ENCODE peak calls at places on chromosomes 12 and 14, in five cellular contexts. P is CD4-positive, alpha-beta T cell; M is hepatocyte; F is tibial nerve; U is HL-60. J is an unnamed sample.

GRCh38 chr12:90995041-90995440 is 9.7 kb downstream of the EPYC start:
- DNase-seq in U (no peak), P (no peak), F (no peak), M (no peak), J (no peak)

GRCh38 chr12:112974904-112975303 is 3.4 kb upstream of the OAS2 start:
- DNase-seq in F (no peak), P (no peak), M (no peak), U (no peak), J (no peak)

GRCh38 chr12:14811486-14811885 is 2.5 kb downstream of the SMCO3 start:
- DNase-seq in F (no peak), P (no peak), U (no peak), M (no peak), J (no peak)

GRCh38 chr14:95136631-95137030 is 20.7 kb downstream of the DICER1 start:
- DNase-seq in P (no peak), U (no peak), F (no peak), M (no peak), J (no peak)

GRCh38 chr14:102280376-102280962 is 24.5 kb downstream of the MOK start:
- DNase-seq in M (no peak), P (no peak), F (no peak), U (no peak), J (peak; percentile 89)

GRCh38 chr12:111444314-111444705 is 38.6 kb downstream of the SH2B3 start:
- DNase-seq in M (no peak), U (no peak), F (no peak), P (no peak), J (no peak)

GRCh38 chr14:74841230-74842207 is 34.4 kb downstream of the PROX2 start:
- DNase-seq in P (no peak), M (no peak), U (peak; percentile 54), F (no peak), J (no peak)

GRCh38 chr12:29735604-29736003 is 48.1 kb downstream of the TMTC1 start:
- DNase-seq in U (no peak), P (no peak), F (no peak), M (no peak), J (no peak)

GRCh38 chr14:92144708-92145107 is 22.9 kb downstream of the CPSF2 start:
- DNase-seq in F (no peak), M (no peak), U (no peak), P (no peak), J (no peak)

GRCh38 chr12:29546000-29546399 is 48.5 kb upstream of the OVCH1 start:
- DNase-seq in F (no peak), M (no peak), P (no peak), U (no peak), J (no peak)

GRCh38 chr12:3173008-3173553 is 95.9 kb downstream of the TSPAN9 start:
- DNase-seq in U (no peak), F (no peak), M (no peak), P (no peak), J (no peak)

GRCh38 chr14:57182760-57183503 is 85.8 kb downstream of the EXOC5 start:
- DNase-seq in M (peak; percentile 18), F (no peak), U (no peak), P (no peak), J (peak; percentile 16)

GRCh38 chr12:22100952-22101748 is 55.1 kb downstream of the CMAS start:
- DNase-seq in P (no peak), F (peak; percentile 67), U (peak; percentile 71), M (peak; percentile 57), J (no peak)

GRCh38 chr14:64801800-64802199 is 77.9 kb downstream of the SPTB start:
- DNase-seq in U (no peak), F (no peak), M (no peak), P (no peak), J (no peak)

GRCh38 chr14:59358774-59359173 is 106.4 kb downstream of the GPR135 start:
- DNase-seq in F (no peak), M (no peak), P (no peak), U (no peak), J (no peak)

GRCh38 chr14:59358105-59358504 is 107.1 kb downstream of the GPR135 start:
- DNase-seq in M (peak; percentile 18), F (peak; percentile 36), P (no peak), U (peak; percentile 72), J (peak; percentile 84)

GRCh38 chr14:59360923-59361794 is 104.0 kb downstream of the GPR135 start:
- DNase-seq in P (no peak), F (peak; percentile 63), M (peak; percentile 80), U (peak; percentile 94), J (peak; percentile 70)

GRCh38 chr14:59356783-59357182 is 108.4 kb downstream of the GPR135 start:
- DNase-seq in U (no peak), P (no peak), M (no peak), F (no peak), J (no peak)

GRCh38 chr14:59359451-59360124 is 105.6 kb downstream of the GPR135 start:
- DNase-seq in U (peak; percentile 26), M (no peak), F (no peak), P (no peak), J (no peak)
- H3K27ac ChIP-seq in U (peak overlapping the region; percentile 51), M (no peak overlapping the region), F (peak overlapping the region; percentile 59), P (no peak overlapping the region), J (no peak overlapping the region)

GRCh38 chr14:104096318-104096717 is 10.8 kb downstream of the ASPG start:
- DNase-seq in F (no peak), U (no peak), P (no peak), M (no peak), J (no peak)

GRCh38 chr14:104094709-104095425 is 9.4 kb downstream of the ASPG start:
- DNase-seq in M (peak; percentile 74), F (peak; percentile 51), U (peak; percentile 46), P (peak; percentile 62), J (peak; percentile 73)

GRCh38 chr14:104095426-104096310 is 10.2 kb downstream of the ASPG start:
- DNase-seq in P (no peak), U (no peak), F (no peak), M (no peak), J (no peak)

GRCh38 chr14:104098272-104099095 is 13.0 kb downstream of the ASPG start:
- DNase-seq in P (no peak), M (no peak), U (no peak), F (no peak), J (no peak)

DNA sequence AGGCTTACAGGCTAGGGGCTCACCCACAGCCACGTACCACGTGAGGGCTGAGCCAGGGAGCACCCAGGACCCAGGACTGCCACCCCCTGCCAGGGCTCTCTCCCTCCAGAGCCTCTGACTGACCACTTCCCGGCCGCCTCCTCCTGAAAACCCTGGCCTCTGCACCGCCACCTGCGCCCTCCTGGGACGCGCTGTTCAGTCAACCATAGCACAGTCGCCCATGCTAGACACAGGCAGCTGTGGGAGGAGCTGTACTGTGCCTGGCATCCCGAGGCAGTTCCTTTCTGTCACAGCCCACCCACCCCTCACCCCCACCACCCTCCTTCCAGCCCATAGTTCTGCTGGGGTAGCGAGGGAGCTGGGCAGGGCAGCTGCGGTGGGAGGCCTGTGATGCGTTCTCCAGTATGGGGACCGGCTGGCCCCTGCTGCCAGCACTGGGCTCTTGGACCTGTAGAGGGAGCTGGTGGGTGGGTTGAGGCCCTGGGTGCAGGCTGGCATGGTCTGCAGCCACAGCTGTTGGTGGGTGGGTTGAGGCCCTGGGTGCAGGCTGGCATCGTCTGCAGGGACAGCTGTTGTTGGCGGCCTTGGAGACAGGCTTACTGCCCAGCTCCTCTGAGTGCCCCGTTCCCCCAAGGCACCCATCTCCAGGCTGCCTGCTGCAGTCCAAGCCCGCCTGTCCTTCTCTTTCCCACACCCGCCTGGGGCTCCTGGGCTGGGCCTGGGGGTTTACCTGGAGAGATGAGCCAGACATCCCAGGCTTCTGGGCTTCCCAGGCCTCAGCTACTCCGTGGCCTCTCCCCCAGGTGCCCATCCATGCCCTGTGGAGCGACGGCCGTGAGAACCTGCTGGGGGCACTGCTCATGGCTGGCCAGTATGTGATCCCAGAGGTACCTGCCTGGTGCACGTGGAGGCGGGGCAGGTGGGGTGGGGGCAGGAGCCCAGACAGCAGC is 11.5 kb downstream of the ASPG start:
- DNase-seq in U (no peak), P (no peak), F (no peak), M (no peak), J (no peak)
- TF ChIP-seq CTCF in U (no peak), P (no peak), F (no peak), M (peak; percentile 11), J (no peak)

GRCh38 chr12:51371295-51371953 is 19.8 kb downstream of the GALNT6 start:
- DNase-seq in M (peak; percentile 90), U (no peak), P (no peak), F (peak; percentile 48), J (peak; percentile 98)

GRCh38 chr12:51374346-51374745 is 16.9 kb downstream of the GALNT6 start:
- DNase-seq in U (no peak), P (no peak), F (no peak), M (no peak), J (no peak)

GRCh38 chr12:51370667-51371066 is 20.5 kb downstream of the GALNT6 start:
- DNase-seq in U (no peak), M (no peak), F (no peak), P (no peak), J (no peak)

GRCh38 chr12:51373222-51373621 is 18.0 kb downstream of the GALNT6 start:
- DNase-seq in M (no peak), F (no peak), U (peak; percentile 77), P (no peak), J (no peak)

GRCh38 chr12:51372021-51372420 is 19.2 kb downstream of the GALNT6 start:
- DNase-seq in U (no peak), M (no peak), P (no peak), F (no peak), J (no peak)
- H3K27ac ChIP-seq in U (no peak overlapping the region), M (peak overlapping the region; percentile 82), P (no peak overlapping the region), F (peak overlapping the region; percentile 84), J (peak overlapping the region; percentile 94)

DNA sequence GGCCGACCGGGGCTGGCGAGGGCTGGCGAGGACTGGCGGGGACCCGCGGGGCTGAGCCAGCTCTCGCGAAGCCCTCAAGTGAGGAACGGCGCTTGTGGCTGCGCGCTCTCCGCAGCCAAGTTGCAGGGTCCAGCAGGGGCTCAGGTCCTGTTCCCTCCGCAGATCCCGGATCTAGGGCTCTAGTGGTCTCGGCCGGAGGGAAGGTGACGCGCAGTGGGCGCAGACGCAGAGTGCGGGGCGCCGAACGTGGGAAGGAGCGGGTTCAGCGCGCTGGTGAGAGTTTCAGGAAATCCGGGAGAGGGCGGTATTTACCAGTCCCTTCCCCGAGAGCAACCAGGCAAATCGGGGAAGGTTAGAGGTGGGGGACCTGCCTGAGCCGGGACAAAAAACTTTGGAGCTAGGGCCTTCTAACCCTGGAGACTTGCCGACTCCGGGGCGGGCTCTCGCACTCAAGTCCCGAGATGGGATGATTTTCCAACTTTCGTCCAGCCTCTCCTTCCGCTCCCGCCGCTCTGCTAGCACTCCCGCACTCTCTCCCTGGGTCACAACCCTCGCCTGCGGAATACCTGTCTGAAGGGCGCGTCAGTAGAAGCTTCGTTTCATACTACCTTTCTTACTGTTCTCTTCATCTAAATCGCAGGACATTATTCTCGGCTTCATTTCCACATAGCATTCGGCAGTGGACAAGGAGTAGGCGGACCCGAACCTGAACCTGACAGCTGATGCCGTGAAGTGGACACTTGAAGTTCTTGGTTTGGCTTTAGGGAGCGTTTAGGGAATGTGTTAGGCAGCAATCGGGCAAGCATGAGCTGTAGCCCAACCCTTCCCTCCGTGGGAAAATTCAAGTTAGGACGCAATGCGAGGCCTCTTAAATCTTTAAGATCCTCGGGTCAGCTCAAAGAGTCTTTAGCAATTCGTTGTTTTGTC is 13.6 kb upstream of the PAX9 start:
- DNase-seq in M (peak; percentile 74), F (no peak), U (peak; percentile 22), P (no peak), J (peak; percentile 45)
- TF ChIP-seq CTCF in M (peak; percentile 71), F (peak; percentile 71), U (no peak), P (no peak), J (peak; percentile 26)

DNA sequence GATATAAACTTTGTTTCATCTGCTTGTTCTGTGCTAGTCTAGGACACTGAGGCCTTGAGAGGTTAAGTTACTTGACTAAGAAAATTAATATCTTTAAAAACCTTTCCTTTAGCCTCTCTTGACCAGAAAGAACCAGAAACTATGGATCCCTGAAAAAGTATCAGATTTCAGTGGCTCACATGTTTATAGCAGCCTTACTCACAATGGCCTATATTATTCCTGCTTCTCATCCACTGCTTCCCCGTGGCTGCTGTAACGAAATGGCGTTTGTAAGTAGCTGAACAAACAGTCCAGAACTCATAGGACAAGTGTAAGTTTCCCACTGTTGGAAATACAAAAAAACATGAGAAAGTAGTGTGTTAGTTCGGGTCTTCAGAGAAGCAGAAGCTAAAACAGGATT is 3.2 kb upstream of the PYGL start:
- DNase-seq in M (no peak), F (no peak), P (no peak), U (no peak), J (no peak)
- H3K27ac ChIP-seq in M (peak overlapping the region; percentile 18), F (peak overlapping the region; percentile 55), P (no peak overlapping the region), U (no peak overlapping the region), J (peak overlapping the region; percentile 20)